ENCODE peak calls at places on chromosomes 5 and 9, in five cellular contexts. One of them, this sample, is unnamed.

GRCh38 chr9:15271403-15271802 is 35.6 kb downstream of the TTC39B start:
- DNase-seq in IMR-90: no peak
- DNase-seq in H9: no peak
- DNase-seq in mesenchymal stem cell: no peak
- DNase-seq in neuronal stem cell: no peak
- DNase-seq in this sample: no peak

GRCh38 chr9:126514037-126514821 is 99.5 kb upstream of the LMX1B start:
- DNase-seq in IMR-90: peak; percentile 15
- DNase-seq in H9: peak; percentile 82
- DNase-seq in mesenchymal stem cell: peak; percentile 41
- DNase-seq in neuronal stem cell: peak; percentile 69
- DNase-seq in this sample: peak; percentile 17

GRCh38 chr9:14399736-14400657 is 86.1 kb upstream of the NFIB start:
- DNase-seq in IMR-90: no peak
- DNase-seq in H9: no peak
- DNase-seq in mesenchymal stem cell: peak; percentile 39
- DNase-seq in neuronal stem cell: no peak
- DNase-seq in this sample: no peak

GRCh38 chr5:159097461-159098284 is 2.0 kb downstream of the EBF1 start:
- DNase-seq in IMR-90: peak; percentile 25
- DNase-seq in H9: peak; percentile 39
- DNase-seq in mesenchymal stem cell: peak; percentile 63
- DNase-seq in neuronal stem cell: peak; percentile 23
- DNase-seq in this sample: no peak

GRCh38 chr9:13770956-13771355 is 491.5 kb upstream of the MPDZ start:
- DNase-seq in IMR-90: no peak
- DNase-seq in H9: no peak
- DNase-seq in mesenchymal stem cell: no peak
- DNase-seq in neuronal stem cell: no peak
- DNase-seq in this sample: no peak

GRCh38 chr5:1555808-1556681 is 32.3 kb upstream of the LPCAT1 start:
- DNase-seq in IMR-90: no peak
- DNase-seq in H9: no peak
- DNase-seq in mesenchymal stem cell: no peak
- DNase-seq in neuronal stem cell: no peak
- DNase-seq in this sample: no peak

GRCh38 chr5:90342576-90342975 is 67.0 kb downstream of the CETN3 start:
- DNase-seq in IMR-90: no peak
- DNase-seq in H9: no peak
- DNase-seq in mesenchymal stem cell: no peak
- DNase-seq in neuronal stem cell: no peak
- DNase-seq in this sample: no peak

GRCh38 chr9:4923580-4924544 is 61.2 kb upstream of the JAK2 start:
- DNase-seq in IMR-90: peak; percentile 44
- DNase-seq in H9: no peak
- DNase-seq in mesenchymal stem cell: peak; percentile 42
- DNase-seq in neuronal stem cell: no peak
- DNase-seq in this sample: peak; percentile 61

GRCh38 chr5:172442592-172442991 is 11.7 kb downstream of the SH3PXD2B start:
- DNase-seq in IMR-90: peak; percentile 61
- DNase-seq in H9: no peak
- DNase-seq in mesenchymal stem cell: no peak
- DNase-seq in neuronal stem cell: no peak
- DNase-seq in this sample: no peak
- H2AK5ac ChIP-seq in IMR-90: no peak overlapping the region
- H2AK5ac ChIP-seq in H9: no peak overlapping the region
- H2AK5ac ChIP-seq in mesenchymal stem cell: peak overlapping the region; percentile 41
- H2AK5ac ChIP-seq in neuronal stem cell: no peak overlapping the region
- H2AK5ac ChIP-seq in this sample: no peak overlapping the region

GRCh38 chr5:113038136-113038535 is 61.5 kb downstream of the DCP2 start:
- DNase-seq in IMR-90: no peak
- DNase-seq in H9: no peak
- DNase-seq in mesenchymal stem cell: no peak
- DNase-seq in neuronal stem cell: no peak
- DNase-seq in this sample: no peak
- H3K14ac ChIP-seq in IMR-90: no peak overlapping the region
- H3K14ac ChIP-seq in H9: no peak overlapping the region
- H3K14ac ChIP-seq in mesenchymal stem cell: no peak overlapping the region
- H3K14ac ChIP-seq in neuronal stem cell: no peak overlapping the region
- H3K14ac ChIP-seq in this sample: no peak overlapping the region

DNA sequence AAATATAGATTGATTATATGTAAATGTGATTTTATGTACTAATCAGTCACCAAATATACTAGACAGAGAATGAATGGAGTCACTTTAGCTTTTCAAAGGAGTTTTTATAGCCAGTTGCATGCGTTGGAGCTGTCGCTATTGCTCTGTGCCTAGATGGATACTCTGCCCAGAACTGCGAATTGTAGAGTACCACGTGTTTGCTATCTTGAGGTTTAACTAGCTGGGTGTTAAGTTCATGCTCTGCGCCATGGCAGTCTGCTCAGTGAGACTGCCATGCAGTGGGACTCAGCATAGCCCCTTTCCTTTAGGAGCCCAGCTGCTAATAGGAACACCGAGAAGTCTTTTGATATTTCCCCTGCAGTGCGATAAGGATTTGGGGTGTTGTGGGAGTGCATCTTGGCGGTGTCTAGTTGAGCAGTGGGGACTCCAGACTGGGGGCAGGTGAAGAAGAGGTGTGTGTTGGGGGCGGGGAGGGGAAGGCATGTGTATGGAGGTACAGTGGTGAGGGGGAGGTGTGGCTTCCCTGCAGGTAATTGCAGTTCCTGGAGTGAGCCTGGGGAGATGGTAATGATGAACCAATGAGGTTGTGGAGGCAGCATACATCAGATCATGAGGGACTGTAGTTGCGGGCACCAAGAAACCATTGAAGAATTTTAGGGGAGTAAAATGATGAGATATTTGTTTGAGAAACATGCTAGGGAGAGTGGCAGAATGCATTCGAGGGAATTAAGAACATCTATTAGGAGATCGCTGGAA is 118.9 kb downstream of the TRIO start:
- DNase-seq in IMR-90: no peak
- DNase-seq in H9: no peak
- DNase-seq in mesenchymal stem cell: no peak
- DNase-seq in neuronal stem cell: no peak
- DNase-seq in this sample: no peak
- H2BK5ac ChIP-seq in IMR-90: peak overlapping the region; percentile 76
- H2BK5ac ChIP-seq in H9: no peak overlapping the region
- H2BK5ac ChIP-seq in mesenchymal stem cell: no peak overlapping the region
- H2BK5ac ChIP-seq in neuronal stem cell: no peak overlapping the region
- H2BK5ac ChIP-seq in this sample: no peak overlapping the region

GRCh38 chr9:114312513-114312875 is 10.4 kb upstream of the ORM1 start:
- DNase-seq in IMR-90: no peak
- DNase-seq in H9: no peak
- DNase-seq in mesenchymal stem cell: no peak
- DNase-seq in neuronal stem cell: no peak
- DNase-seq in this sample: no peak

GRCh38 chr9:114308361-114308950 is 14.4 kb upstream of the ORM1 start:
- DNase-seq in IMR-90: no peak
- DNase-seq in H9: no peak
- DNase-seq in mesenchymal stem cell: no peak
- DNase-seq in neuronal stem cell: no peak
- DNase-seq in this sample: no peak

GRCh38 chr9:114309096-114309495 is 13.8 kb upstream of the ORM1 start:
- DNase-seq in IMR-90: no peak
- DNase-seq in H9: no peak
- DNase-seq in mesenchymal stem cell: no peak
- DNase-seq in neuronal stem cell: no peak
- DNase-seq in this sample: no peak

GRCh38 chr9:114311571-114312512 is 11.1 kb upstream of the ORM1 start:
- DNase-seq in IMR-90: no peak
- DNase-seq in H9: no peak
- DNase-seq in mesenchymal stem cell: no peak
- DNase-seq in neuronal stem cell: no peak
- DNase-seq in this sample: no peak

DNA sequence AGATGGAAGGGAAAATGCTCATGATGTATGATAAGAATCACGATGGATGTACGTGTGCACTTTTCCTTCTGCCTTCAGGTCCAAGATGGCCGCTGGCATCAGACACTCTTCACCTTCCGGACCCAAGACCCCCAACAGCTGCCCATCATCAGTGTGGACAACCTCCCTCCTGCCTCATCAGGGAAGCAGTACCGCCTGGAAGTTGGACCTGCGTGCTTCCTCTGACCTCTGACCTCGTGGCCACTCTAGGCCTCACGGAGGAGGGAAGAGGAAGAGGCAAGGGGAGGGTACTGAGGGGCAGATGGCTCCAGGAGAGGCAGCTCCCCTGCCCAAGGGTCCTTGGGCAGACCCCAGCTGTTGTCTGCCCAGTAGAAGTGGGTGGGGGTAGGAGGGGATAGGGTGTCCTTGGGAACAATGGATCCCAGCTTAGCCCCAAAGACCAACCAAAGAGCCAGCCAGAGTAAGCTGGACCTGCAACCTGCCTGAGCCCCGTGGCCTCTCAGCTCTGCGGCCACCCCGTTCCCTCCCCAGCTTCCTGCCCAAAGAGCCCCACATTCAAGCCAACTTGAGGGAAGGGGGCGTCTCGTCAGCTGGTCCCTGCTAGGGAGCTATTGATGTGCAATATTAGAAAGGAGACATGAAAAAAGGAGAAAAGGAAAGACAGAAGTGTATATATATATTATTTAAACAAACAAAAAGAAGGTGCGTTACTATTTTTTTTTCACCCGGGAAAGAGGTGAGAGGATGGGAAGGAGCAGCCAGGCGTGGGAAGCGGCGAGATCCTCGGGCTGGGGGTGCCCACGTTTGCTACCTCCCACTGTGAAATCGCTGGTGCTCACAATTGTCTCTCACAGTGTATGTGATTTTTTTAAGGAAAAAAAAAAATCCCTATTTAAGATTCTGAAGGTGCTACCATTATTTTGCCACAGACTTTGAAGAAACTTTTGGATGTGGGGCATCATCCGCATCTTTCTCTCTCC is 12.1 kb upstream of the ORM1 start:
- DNase-seq in IMR-90: no peak
- DNase-seq in H9: no peak
- DNase-seq in mesenchymal stem cell: no peak
- DNase-seq in neuronal stem cell: no peak
- DNase-seq in this sample: no peak
- H2AK5ac ChIP-seq in IMR-90: no peak overlapping the region
- H2AK5ac ChIP-seq in H9: no peak overlapping the region
- H2AK5ac ChIP-seq in mesenchymal stem cell: no peak overlapping the region
- H2AK5ac ChIP-seq in neuronal stem cell: no peak overlapping the region
- H2AK5ac ChIP-seq in this sample: no peak overlapping the region

GRCh38 chr5:111498346-111498745 is 14.0 kb downstream of the STARD4 start:
- DNase-seq in IMR-90: no peak
- DNase-seq in H9: no peak
- DNase-seq in mesenchymal stem cell: no peak
- DNase-seq in neuronal stem cell: no peak
- DNase-seq in this sample: no peak

GRCh38 chr5:111495159-111495558 is 17.2 kb downstream of the STARD4 start:
- DNase-seq in IMR-90: no peak
- DNase-seq in H9: no peak
- DNase-seq in mesenchymal stem cell: no peak
- DNase-seq in neuronal stem cell: no peak
- DNase-seq in this sample: no peak

GRCh38 chr5:111494350-111494999 is 17.9 kb downstream of the STARD4 start:
- DNase-seq in IMR-90: peak; percentile 23
- DNase-seq in H9: no peak
- DNase-seq in mesenchymal stem cell: no peak
- DNase-seq in neuronal stem cell: no peak
- DNase-seq in this sample: peak; percentile 8

GRCh38 chr5:111493031-111493430 is 19.3 kb downstream of the STARD4 start:
- DNase-seq in IMR-90: no peak
- DNase-seq in H9: no peak
- DNase-seq in mesenchymal stem cell: no peak
- DNase-seq in neuronal stem cell: no peak
- DNase-seq in this sample: no peak
- H3K14ac ChIP-seq in IMR-90: no peak overlapping the region
- H3K14ac ChIP-seq in H9: no peak overlapping the region
- H3K14ac ChIP-seq in mesenchymal stem cell: no peak overlapping the region
- H3K14ac ChIP-seq in neuronal stem cell: no peak overlapping the region
- H3K14ac ChIP-seq in this sample: no peak overlapping the region

GRCh38 chr5:150302301-150303069 is at the start of gene ARSI:
- DNase-seq in IMR-90: no peak
- DNase-seq in H9: peak; percentile 89
- DNase-seq in mesenchymal stem cell: peak; percentile 62
- DNase-seq in neuronal stem cell: peak; percentile 58
- DNase-seq in this sample: peak; percentile 33

GRCh38 chr5:150303660-150304411 is 1.1 kb upstream of the ARSI start:
- DNase-seq in IMR-90: peak; percentile 72
- DNase-seq in H9: no peak
- DNase-seq in mesenchymal stem cell: peak; percentile 50
- DNase-seq in neuronal stem cell: no peak
- DNase-seq in this sample: peak; percentile 44

GRCh38 chr5:150301901-150302300 is 804 bp downstream of the ARSI start:
- DNase-seq in IMR-90: no peak
- DNase-seq in H9: no peak
- DNase-seq in mesenchymal stem cell: no peak
- DNase-seq in neuronal stem cell: no peak
- DNase-seq in this sample: no peak

GRCh38 chr5:150304481-150305081 is 1.9 kb upstream of the ARSI start:
- DNase-seq in IMR-90: no peak
- DNase-seq in H9: no peak
- DNase-seq in mesenchymal stem cell: no peak
- DNase-seq in neuronal stem cell: no peak
- DNase-seq in this sample: no peak

DNA sequence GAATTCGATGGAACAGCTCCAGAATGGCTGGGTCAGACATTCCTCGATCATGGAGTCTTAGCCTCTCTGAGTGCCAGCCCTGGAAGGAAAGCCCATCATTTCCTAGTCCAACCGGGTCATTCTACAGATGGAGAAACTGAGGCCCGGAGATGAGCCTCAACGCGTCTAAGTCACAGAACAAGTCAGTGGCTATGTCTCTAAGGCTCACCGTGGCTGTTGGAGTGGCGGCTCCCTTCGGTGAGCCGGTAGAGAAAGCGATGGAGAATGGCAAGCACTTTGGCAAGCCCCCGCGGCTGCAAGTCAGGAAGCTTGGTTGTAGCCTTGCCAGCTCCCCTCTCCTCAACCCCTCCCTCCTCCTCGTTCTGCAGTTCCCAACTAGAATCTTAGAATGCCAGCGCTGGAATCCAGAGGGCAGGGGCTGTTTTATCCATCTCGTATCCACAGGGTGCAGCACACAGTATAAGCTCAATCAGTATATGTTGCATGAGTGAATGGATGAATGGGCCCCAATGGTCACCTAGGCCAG is 428 bp upstream of the ARSI start:
- DNase-seq in IMR-90: peak; percentile 77
- DNase-seq in H9: peak; percentile 59
- DNase-seq in mesenchymal stem cell: no peak
- DNase-seq in neuronal stem cell: no peak
- DNase-seq in this sample: no peak
- H2BK5ac ChIP-seq in IMR-90: peak overlapping the region; percentile 44
- H2BK5ac ChIP-seq in H9: no peak overlapping the region
- H2BK5ac ChIP-seq in mesenchymal stem cell: no peak overlapping the region
- H2BK5ac ChIP-seq in neuronal stem cell: no peak overlapping the region
- H2BK5ac ChIP-seq in this sample: no peak overlapping the region

This sample was measured in trophoblast cell.